ENCODE peak calls at places on chromosomes 1 and 21, in six cellular contexts. H is sigmoid colon, P is breast epithelium, G is H1, T is upper lobe of left lung, O is SK-N-SH. Y is an unnamed sample.

GRCh38 chr1:184755226-184756065 is 788 bp upstream of the EDEM3 start:
- DNase-seq in H (no peak), P (no peak), G (no peak), T (no peak), O (peak), Y (no peak)

GRCh38 chr21:35428927-35429326 is 379.8 kb upstream of the RUNX1 start:
- DNase-seq in H (no peak), P (no peak), G (no peak), T (no peak), O (no peak), Y (no peak)

GRCh38 chr1:98468111-98468717 is 193.3 kb upstream of the SNX7 start:
- DNase-seq in H (no peak), P (no peak), G (no peak), T (no peak), O (peak), Y (peak)

GRCh38 chr1:192436441-192437078 is 119.8 kb downstream of the RGS21 start:
- DNase-seq in H (no peak), P (no peak), G (no peak), T (no peak), O (no peak), Y (no peak)

GRCh38 chr1:16122916-16123315 is 33.0 kb downstream of the EPHA2 start:
- DNase-seq in H (peak), P (peak), G (no peak), T (no peak), O (no peak), Y (peak)

GRCh38 chr1:203564024-203564423 is 62.6 kb upstream of the ATP2B4 start:
- DNase-seq in H (no peak), P (no peak), G (no peak), T (no peak), O (no peak), Y (no peak)

GRCh38 chr1:209042413-209042812 is 541.1 kb upstream of the CAMK1G start:
- DNase-seq in H (no peak), P (no peak), G (no peak), T (no peak), O (no peak), Y (no peak)

GRCh38 chr1:10779841-10780240 is 16.6 kb downstream of the CASZ1 start:
- DNase-seq in H (no peak), P (no peak), G (no peak), T (no peak), O (no peak), Y (no peak)

GRCh38 chr1:36516372-36517018 is 33.8 kb upstream of the CSF3R start:
- DNase-seq in H (peak), P (peak), G (peak), T (peak), O (peak), Y (peak)

GRCh38 chr21:34109075-34109474 is 35.7 kb downstream of the MRPS6 start:
- DNase-seq in H (no peak), P (no peak), G (no peak), T (no peak), O (no peak), Y (no peak)

GRCh38 chr21:34107606-34108005 is 34.2 kb downstream of the MRPS6 start:
- DNase-seq in H (no peak), P (no peak), G (no peak), T (no peak), O (no peak), Y (no peak)

GRCh38 chr21:34113842-34114241 is 40.5 kb downstream of the MRPS6 start:
- DNase-seq in H (no peak), P (no peak), G (no peak), T (no peak), O (no peak), Y (no peak)

GRCh38 chr21:34112316-34113033 is 39.1 kb downstream of the MRPS6 start:
- DNase-seq in H (no peak), P (no peak), G (no peak), T (no peak), O (no peak), Y (no peak)

DNA sequence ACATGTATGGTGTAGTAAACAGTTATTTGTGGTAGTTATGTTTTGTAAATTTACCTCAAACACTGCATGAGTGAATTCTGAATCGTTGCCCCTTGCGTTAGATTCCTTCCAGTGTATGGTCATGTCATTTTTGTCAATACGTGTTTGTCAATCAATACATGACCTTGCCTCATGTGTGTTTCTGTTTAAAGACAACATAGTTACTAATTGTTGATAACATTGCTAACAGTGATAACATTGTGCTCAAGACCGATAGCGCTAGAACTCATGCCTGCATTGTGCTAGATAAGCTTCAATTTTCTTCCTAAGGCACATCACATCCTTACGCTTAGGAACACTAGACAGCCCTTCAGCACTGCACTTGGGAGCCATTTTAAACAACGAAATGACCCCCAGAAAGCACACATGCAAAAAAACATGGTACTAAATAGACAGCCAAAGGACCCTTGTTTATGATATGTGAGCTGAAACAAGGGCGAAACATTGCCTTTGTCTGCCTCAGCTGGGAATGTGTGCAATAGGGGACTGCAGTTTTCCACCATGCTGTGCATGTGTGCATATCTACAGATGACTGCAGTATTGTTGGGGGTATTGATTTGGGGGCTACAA is 37.3 kb downstream of the MRPS6 start:
- DNase-seq in H (no peak), P (no peak), G (no peak), T (no peak), O (no peak), Y (no peak)
- TF ChIP-seq POLR2AphosphoS5 in H (no peak), P (no peak), G (no peak), T (no peak), O (no peak), Y (no peak)

DNA sequence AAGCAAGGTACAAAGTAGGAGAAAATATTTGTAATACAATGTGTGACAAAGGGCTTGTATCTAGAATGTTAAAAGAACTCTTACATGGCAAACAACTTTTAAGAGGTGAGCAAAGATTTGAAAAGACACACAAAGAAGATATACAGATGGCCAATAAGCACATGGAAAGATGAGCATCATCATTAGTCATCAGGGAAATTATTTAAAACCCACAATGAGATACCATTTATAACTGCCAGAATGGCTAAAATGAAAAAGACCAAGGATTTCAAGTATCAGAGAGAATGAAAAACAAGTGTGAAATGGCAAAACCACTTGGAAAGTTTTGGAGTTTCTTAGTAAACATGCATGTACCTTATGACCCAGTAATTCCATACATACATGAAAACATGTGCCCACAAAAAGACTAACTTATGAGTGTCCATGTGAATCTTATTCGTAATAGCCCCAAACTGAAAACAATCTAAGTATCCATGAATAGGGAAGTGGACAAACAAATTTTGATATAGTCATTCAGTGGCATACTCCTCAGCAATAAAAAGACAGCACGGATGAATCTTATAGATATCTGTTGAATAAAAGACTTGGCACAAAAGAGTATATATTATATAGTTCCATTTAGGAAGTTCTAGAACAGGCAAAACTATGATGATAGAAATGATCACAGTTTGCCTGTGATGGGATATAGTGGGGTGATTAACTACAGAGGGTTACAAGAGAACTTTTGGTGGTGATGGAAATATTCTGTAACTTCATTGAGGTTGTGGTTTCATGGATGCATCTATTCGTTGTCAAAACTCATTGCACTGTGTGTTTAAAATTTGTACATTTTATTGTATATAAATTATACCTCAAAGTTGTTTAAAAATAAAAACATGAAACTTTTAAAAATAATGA is 82.0 kb downstream of the DISP1 start:
- DNase-seq in H (no peak), P (no peak), G (no peak), T (no peak), O (no peak), Y (no peak)
- H3K27ac ChIP-seq in H (peak), P (no peak), G (no peak), T (peak), O (peak), Y (no peak)

GRCh38 chr1:23868848-23869450 is 859 bp upstream of the FUCA1 start:
- DNase-seq in H (no peak), P (no peak), G (no peak), T (no peak), O (peak), Y (peak)
- H3K4me3 ChIP-seq in H (peak), P (peak), G (no peak), T (peak), O (peak), Y (peak)

GRCh38 chr1:160540859-160541233 is 17.8 kb upstream of the SLAMF6 start:
- DNase-seq in H (no peak), P (no peak), G (no peak), T (no peak), O (no peak), Y (no peak)

GRCh38 chr1:160537714-160538665 is 14.9 kb upstream of the SLAMF6 start:
- DNase-seq in H (no peak), P (no peak), G (no peak), T (no peak), O (no peak), Y (no peak)

GRCh38 chr1:160538985-160539651 is 16.1 kb upstream of the SLAMF6 start:
- DNase-seq in H (no peak), P (no peak), G (no peak), T (no peak), O (no peak), Y (no peak)

GRCh38 chr1:160541622-160542302 is 18.7 kb upstream of the SLAMF6 start:
- DNase-seq in H (no peak), P (no peak), G (no peak), T (no peak), O (no peak), Y (no peak)

DNA sequence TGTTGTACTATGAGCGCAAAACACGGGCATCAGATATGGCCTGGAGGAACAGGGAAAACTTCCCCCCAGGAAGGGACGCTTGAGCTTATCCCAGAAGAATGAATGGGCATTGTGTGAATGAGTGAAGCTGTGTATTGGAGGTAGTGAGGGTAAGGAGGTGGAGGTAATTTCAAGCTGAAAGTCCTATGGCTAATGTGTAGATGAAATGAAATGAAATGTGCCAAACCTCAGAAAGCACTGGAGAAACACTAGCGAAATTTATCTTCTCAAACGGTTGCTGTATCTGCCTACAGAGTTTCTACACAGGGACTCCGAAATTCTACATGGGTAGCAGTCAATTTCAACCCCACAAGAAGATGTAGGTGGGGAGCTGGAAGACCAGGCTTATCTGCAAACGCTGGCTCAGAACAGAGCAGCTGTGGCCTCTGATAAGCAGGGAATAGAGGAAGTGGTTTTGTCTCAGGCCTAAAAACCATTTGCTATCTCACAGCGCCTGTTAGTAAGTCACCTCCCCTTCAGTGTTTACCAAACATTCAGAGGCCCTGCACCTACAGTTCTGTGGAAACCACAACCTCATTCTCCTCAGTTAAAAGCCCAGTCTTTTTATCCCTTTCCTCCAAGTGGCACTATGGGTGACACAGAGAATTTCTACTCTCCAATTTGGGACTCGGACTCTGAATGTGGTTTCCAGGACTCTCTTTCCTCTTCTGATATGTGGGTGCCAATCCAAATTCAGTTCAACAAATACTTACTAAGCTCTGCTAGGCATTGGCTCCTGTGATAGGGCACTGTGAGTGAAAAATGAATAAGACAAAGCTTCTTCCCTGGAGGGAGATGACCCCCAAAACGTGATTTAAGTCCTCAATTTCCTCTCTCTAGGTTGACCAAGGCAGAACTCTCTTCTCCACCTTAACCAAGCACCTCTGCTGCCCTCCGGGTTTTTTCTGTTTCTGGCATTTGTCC is 17.1 kb upstream of the SLAMF6 start:
- DNase-seq in H (no peak), P (no peak), G (no peak), T (no peak), O (no peak), Y (no peak)
- TF ChIP-seq POLR2AphosphoS5 in H (no peak), P (no peak), G (no peak), T (no peak), O (no peak), Y (no peak)

GRCh38 chr1:180266275-180267210 is 36.5 kb downstream of the LHX4 start:
- DNase-seq in H (no peak), P (no peak), G (no peak), T (peak), O (no peak), Y (no peak)
- H3K27ac ChIP-seq in H (no peak), P (no peak), G (no peak), T (no peak), O (no peak), Y (no peak)

GRCh38 chr1:14972107-14972506 is 181.4 kb upstream of the TMEM51 start:
- DNase-seq in H (no peak), P (no peak), G (no peak), T (no peak), O (no peak), Y (no peak)

GRCh38 chr1:14969006-14969405 is 184.5 kb upstream of the TMEM51 start:
- DNase-seq in H (no peak), P (no peak), G (no peak), T (no peak), O (no peak), Y (no peak)

GRCh38 chr1:14970115-14970798 is 183.3 kb upstream of the TMEM51 start:
- DNase-seq in H (peak), P (peak), G (no peak), T (no peak), O (peak), Y (no peak)

GRCh38 chr1:14970799-14971141 is 182.8 kb upstream of the TMEM51 start:
- DNase-seq in H (no peak), P (no peak), G (no peak), T (no peak), O (no peak), Y (no peak)

GRCh38 chr1:14971201-14971600 is 182.3 kb upstream of the TMEM51 start:
- DNase-seq in H (no peak), P (no peak), G (no peak), T (no peak), O (no peak), Y (no peak)
- H3K4me3 ChIP-seq in H (peak), P (peak), G (no peak), T (no peak), O (no peak), Y (no peak)

DNA sequence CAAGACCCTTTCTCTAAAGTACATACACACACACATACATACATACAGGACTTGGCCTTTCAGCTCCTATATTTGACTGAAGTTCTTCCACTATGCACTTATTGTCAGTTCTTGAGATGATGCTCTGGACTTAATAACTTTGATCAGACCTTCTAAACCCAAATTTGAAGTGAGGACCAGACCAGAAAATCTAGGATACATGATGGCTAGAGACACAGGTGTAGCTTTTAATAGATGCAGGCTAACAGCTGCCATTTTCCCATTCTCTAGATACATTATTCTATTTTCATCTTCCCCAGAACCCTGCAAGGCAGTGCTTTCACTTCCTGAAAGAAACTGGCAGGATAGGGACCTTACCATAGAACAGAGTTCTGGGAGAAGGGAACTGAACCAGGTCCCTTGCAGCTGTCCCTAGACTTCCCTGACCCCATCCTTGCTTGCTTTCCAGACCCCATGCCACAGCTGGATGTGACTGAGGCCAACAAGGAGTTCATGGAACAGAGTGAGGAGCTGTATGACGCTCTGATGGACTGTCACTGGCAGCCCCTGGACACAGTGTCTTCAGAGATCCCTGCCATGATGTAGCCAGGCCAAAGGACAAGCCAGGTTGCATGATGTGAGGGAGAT is 14.9 kb upstream of the RAB42 start:
- DNase-seq in H (no peak), P (no peak), G (no peak), T (no peak), O (no peak), Y (no peak)
- TF ChIP-seq POLR2AphosphoS5 in H (no peak), P (no peak), G (peak), T (no peak), O (peak), Y (no peak)

GRCh38 chr1:228142616-228143203 is 2.6 kb downstream of the GUK1 start:
- DNase-seq in H (no peak), P (no peak), G (no peak), T (peak), O (no peak), Y (no peak)

GRCh38 chr1:228139931-228140723 is at the start of gene GUK1:
- DNase-seq in H (peak), P (peak), G (peak), T (peak), O (peak), Y (peak)

GRCh38 chr1:228141871-228142615 is 2.0 kb downstream of the GUK1 start:
- DNase-seq in H (peak), P (no peak), G (no peak), T (peak), O (peak), Y (no peak)

GRCh38 chr1:228140724-228141081 is 624 bp downstream of the GUK1 start:
- DNase-seq in H (no peak), P (no peak), G (no peak), T (no peak), O (no peak), Y (no peak)

DNA sequence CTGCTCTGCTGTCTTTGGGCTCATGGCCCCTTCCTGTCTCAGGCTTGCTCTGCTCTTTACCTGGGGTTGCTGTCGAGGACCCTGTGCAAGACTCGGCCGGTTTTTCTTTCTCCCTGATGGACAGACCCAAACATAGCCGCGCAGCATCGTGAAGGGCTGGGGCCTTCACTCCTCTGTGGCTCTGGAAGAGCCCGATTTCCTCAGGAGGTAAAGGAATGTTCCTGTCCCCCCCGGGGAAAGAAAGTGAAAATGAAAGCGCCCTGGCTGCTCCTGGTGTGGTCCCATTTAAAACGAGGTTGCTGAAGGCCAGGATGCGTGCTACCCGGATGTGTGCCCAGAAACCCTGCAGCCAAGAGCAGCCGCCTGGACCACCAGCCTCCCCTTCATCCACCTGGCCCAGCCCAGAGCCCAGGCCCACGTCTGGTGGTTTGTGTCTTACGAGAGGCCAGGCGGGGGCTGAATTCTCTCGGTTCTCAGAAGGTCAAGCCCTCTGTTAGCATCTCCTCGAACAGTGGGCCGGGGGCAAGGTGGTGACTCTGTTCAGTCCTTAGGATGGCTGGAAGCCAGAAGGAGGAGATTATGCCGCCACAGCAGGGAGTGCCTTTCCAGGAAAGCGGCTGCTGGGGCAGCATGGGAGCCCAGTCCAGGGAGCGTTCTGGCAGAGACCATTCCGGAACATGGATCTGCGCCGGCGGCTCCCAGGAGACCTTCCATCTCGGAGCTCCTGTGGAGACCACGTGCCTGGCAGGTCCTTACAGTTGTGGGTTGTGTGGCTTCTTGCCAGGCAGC is 1.2 kb downstream of the GUK1 start:
- DNase-seq in H (peak), P (peak), G (no peak), T (peak), O (peak), Y (no peak)
- H3K27ac ChIP-seq in H (peak), P (peak), G (no peak), T (peak), O (peak), Y (no peak)

GRCh38 chr1:239388578-239388977 is 2.2 kb downstream of the CHRM3 start:
- DNase-seq in H (no peak), P (no peak), G (no peak), T (no peak), O (no peak), Y (no peak)

GRCh38 chr1:239386453-239387303 is at the start of gene CHRM3:
- DNase-seq in H (peak), P (peak), G (peak), T (peak), O (peak), Y (no peak)

GRCh38 chr1:239389703-239390102 is 3.3 kb downstream of the CHRM3 start:
- DNase-seq in H (no peak), P (no peak), G (no peak), T (no peak), O (peak), Y (no peak)

GRCh38 chr1:239383714-239384113 is 2.7 kb upstream of the CHRM3 start:
- DNase-seq in H (no peak), P (no peak), G (no peak), T (no peak), O (no peak), Y (no peak)

GRCh38 chr1:239387304-239388231 is 1.2 kb downstream of the CHRM3 start:
- DNase-seq in H (no peak), P (no peak), G (peak), T (peak), O (peak), Y (no peak)
- H3K4me3 ChIP-seq in H (peak), P (peak), G (peak), T (peak), O (peak), Y (no peak)